ENCODE peak calls at places on chromosome 19, in five cellular contexts. Z is cerebellar cortex, B is GM12892, P is SJCRH30, L is GM23248. X is an unnamed sample.

GRCh38 chr19:15252398-15253018 is 20.3 kb upstream of the EPHX3 start:
- DNase-seq in Z (no peak), B (no peak), P (peak), L (peak), X (peak)

GRCh38 chr19:21451187-21451586 is 54.2 kb upstream of the ZNF429 start:
- DNase-seq in Z (no peak), B (no peak), P (no peak), L (no peak), X (no peak)

GRCh38 chr19:38734176-38734425 is 10.2 kb downstream of the CAPN12 start:
- DNase-seq in Z (no peak), B (peak), P (no peak), L (no peak), X (no peak)

GRCh38 chr19:38970664-38971532 is 4.6 kb downstream of the FBXO17 start:
- DNase-seq in Z (peak), B (no peak), P (no peak), L (peak), X (no peak)

GRCh38 chr19:38361633-38362075 is 12.7 kb upstream of the PSMD8 start:
- DNase-seq in Z (peak), B (peak), P (peak), L (peak), X (peak)

GRCh38 chr19:40594251-40594650 is 6.9 kb upstream of the LTBP4 start:
- DNase-seq in Z (no peak), B (no peak), P (no peak), L (peak), X (no peak)

GRCh38 chr19:12695997-12696365 is 450 bp downstream of the FBXW9 start:
- DNase-seq in Z (no peak), B (no peak), P (no peak), L (no peak), X (no peak)

GRCh38 chr19:16342002-16342715 is 17.5 kb downstream of the KLF2 start:
- DNase-seq in Z (no peak), B (no peak), P (peak), L (peak), X (no peak)

GRCh38 chr19:14198384-14199376 is 7.3 kb downstream of the ADGRL1 start:
- DNase-seq in Z (no peak), B (no peak), P (no peak), L (no peak), X (no peak)

GRCh38 chr19:57192064-57192395 is 730 bp downstream of the ZNF264 start:
- DNase-seq in Z (no peak), B (no peak), P (peak), L (peak), X (no peak)

GRCh38 chr19:33261511-33262192 is 36.0 kb upstream of the SLC7A10 start:
- DNase-seq in Z (no peak), B (no peak), P (no peak), L (no peak), X (peak)

GRCh38 chr19:34431681-34432402 is 3.7 kb downstream of the UBA2 start:
- DNase-seq in Z (no peak), B (no peak), P (no peak), L (no peak), X (no peak)

GRCh38 chr19:41792513-41793413 is 3.6 kb upstream of the CEACAM3 start:
- DNase-seq in Z (peak), B (no peak), P (peak), L (peak), X (peak)

GRCh38 chr19:18683109-18683954 is at the start of gene CRTC1:
- DNase-seq in Z (peak), B (peak), P (peak), L (peak), X (peak)

GRCh38 chr19:10339380-10339960 is at the start of gene ICAM3:
- DNase-seq in Z (no peak), B (peak), P (no peak), L (no peak), X (peak)

GRCh38 chr19:17340302-17340870 is 3.0 kb downstream of the GTPBP3 start:
- DNase-seq in Z (peak), B (no peak), P (no peak), L (no peak), X (no peak)

GRCh38 chr19:56372281-56372680 is 21.1 kb downstream of the ZNF582 start:
- DNase-seq in Z (no peak), B (no peak), P (no peak), L (peak), X (no peak)

GRCh38 chr19:7478173-7478842 is 10.5 kb downstream of the PEX11G start:
- DNase-seq in Z (no peak), B (no peak), P (no peak), L (peak), X (no peak)

GRCh38 chr19:4267101-4267900 is 11.8 kb upstream of the SHD start:
- DNase-seq in Z (peak), B (peak), P (peak), L (peak), X (peak)

GRCh38 chr19:39805120-39805519 is 26.5 kb downstream of the LEUTX start:
- DNase-seq in Z (no peak), B (no peak), P (no peak), L (peak), X (no peak)

GRCh38 chr19:17687141-17687856 is 855 bp downstream of the UNC13A start:
- DNase-seq in Z (peak), B (no peak), P (no peak), L (no peak), X (no peak)

GRCh38 chr19:19040417-19040816 is 7.0 kb downstream of the ARMC6 start:
- DNase-seq in Z (no peak), B (no peak), P (no peak), L (peak), X (no peak)

GRCh38 chr19:1082165-1082927 is 12.8 kb downstream of the POLR2E start:
- DNase-seq in Z (peak), B (peak), P (peak), L (peak), X (no peak)

GRCh38 chr19:45712699-45713067 is 18.0 kb downstream of the FBXO46 start:
- DNase-seq in Z (no peak), B (no peak), P (no peak), L (no peak), X (no peak)